ENCODE peak calls at places on chromosomes 2 and 18, in four cellular contexts. I, E, S and L are unnamed samples.

GRCh38 chr2:37582371-37582770 is 89.1 kb downstream of the CDC42EP3 start:
- DNase-seq in I (no peak), S (no peak), E (no peak), L (no peak)

GRCh38 chr2:112462178-112462577 is 19.8 kb upstream of the TTL start:
- DNase-seq in E (no peak), I (no peak), S (no peak), L (no peak)

GRCh38 chr2:180934911-180935310 is 45.5 kb upstream of the UBE2E3 start:
- DNase-seq in I (no peak), S (no peak), E (no peak), L (no peak)

GRCh38 chr2:235618039-235618438 is 124.2 kb downstream of the AGAP1 start:
- DNase-seq in E (no peak), I (no peak), S (no peak), L (no peak)

GRCh38 chr2:263774-264492 is at the start of gene SH3YL1:
- DNase-seq in E (peak), S (no peak), I (peak), L (peak)

GRCh38 chr2:7697052-7697451 is 779.8 kb downstream of the RNF144A start:
- DNase-seq in S (no peak), I (no peak), E (no peak), L (no peak)

GRCh38 chr18:74250131-74250530 is 41.6 kb downstream of the CYB5A start:
- DNase-seq in I (no peak), S (no peak), E (no peak), L (no peak)

GRCh38 chr18:24466766-24467165 is 6.3 kb downstream of the HRH4 start:
- DNase-seq in S (no peak), E (no peak), I (no peak), L (no peak)

GRCh38 chr2:28552045-28552823 is 56.4 kb downstream of the PLB1 start:
- DNase-seq in S (no peak), I (no peak), E (no peak), L (no peak)

GRCh38 chr18:76482267-76482666 is 12.8 kb downstream of the ZNF516 start:
- DNase-seq in E (no peak), I (no peak), S (no peak), L (no peak)

GRCh38 chr2:127084611-127085031 is 22.3 kb downstream of the BIN1 start:
- DNase-seq in S (no peak), I (no peak), E (no peak), L (no peak)

GRCh38 chr2:235746257-235746934 is 252.6 kb downstream of the AGAP1 start:
- DNase-seq in I (no peak), E (peak), S (no peak), L (no peak)

GRCh38 chr2:10688921-10689807 is 611 bp downstream of the NOL10 start:
- DNase-seq in E (no peak), I (no peak), S (no peak), L (no peak)